ENCODE peak calls at places on chromosomes 12 and 14, in eight cellular contexts. M is sigmoid colon; P is GM13977; H is ovary; E is endothelial cell; R is A549; W is CD8-positive, alpha-beta T cell; X is fibroblast of mammary gland. F is an unnamed sample.
A peak's percentile ranks its signal among the peaks of the same experiment; 100 is the strongest.

GRCh38 chr14:91255820-91256219 is 11.3 kb upstream of the GPR68 start:
- DNase-seq in X (no peak), E (no peak), M (no peak), W (no peak), P (no peak), H (no peak), R (no peak), F (no peak)

GRCh38 chr12:61538951-61539350 is 721.3 kb upstream of the USP15 start:
- DNase-seq in R (no peak), H (no peak), X (peak; percentile 0), E (peak; percentile 21), W (no peak), P (no peak), M (no peak), F (no peak)

GRCh38 chr12:53220857-53221202 is 11.2 kb downstream of the RARG start:
- DNase-seq in M (peak; percentile 95), P (peak; percentile 98), H (peak; percentile 94), X (peak; percentile 89), W (peak; percentile 75), R (peak; percentile 98), E (peak; percentile 86), F (peak; percentile 91)

GRCh38 chr12:67517181-67517887 is 131.2 kb upstream of the DYRK2 start:
- DNase-seq in E (no peak), R (peak; percentile 10), M (peak; percentile 67), P (no peak), X (peak; percentile 67), W (no peak), H (peak; percentile 52), F (no peak)

GRCh38 chr14:103735439-103735814 is 19.8 kb downstream of the ZFYVE21 start:
- DNase-seq in P (no peak), R (no peak), E (no peak), H (peak; percentile 45), M (peak; percentile 61), X (no peak), W (no peak), F (no peak)

GRCh38 chr14:96030136-96030760 is 8.9 kb upstream of the C14orf132 start:
- DNase-seq in R (no peak), P (no peak), E (no peak), W (no peak), M (no peak), X (no peak), H (no peak), F (no peak)

GRCh38 chr14:35401853-35402252 is 2.7 kb downstream of the NFKBIA start:
- DNase-seq in M (peak; percentile 75), E (no peak), H (peak; percentile 73), R (no peak), X (peak; percentile 58), P (no peak), W (no peak), F (no peak)

GRCh38 chr14:61841145-61841544 is 78.9 kb downstream of the SNAPC1 start:
- DNase-seq in E (no peak), P (no peak), M (no peak), W (no peak), H (no peak), X (peak; percentile 17), R (no peak), F (no peak)

GRCh38 chr14:50766338-50766886 is 64.5 kb downstream of the NIN start:
- DNase-seq in X (peak; percentile 57), R (no peak), E (no peak), M (no peak), W (no peak), H (no peak), P (no peak), F (no peak)

GRCh38 chr12:111393700-111394275 is 11.9 kb upstream of the SH2B3 start:
- DNase-seq in H (no peak), E (no peak), W (no peak), M (peak; percentile 83), X (no peak), P (no peak), R (no peak), F (no peak)

GRCh38 chr12:109797905-109798669 is 35.1 kb downstream of the TRPV4 start:
- DNase-seq in R (no peak), P (no peak), M (no peak), W (no peak), H (no peak), X (no peak), E (peak; percentile 43), F (no peak)

GRCh38 chr12:121223283-121223946 is 13.5 kb downstream of the P2RX4 start:
- DNase-seq in X (no peak), H (peak; percentile 37), P (peak; percentile 47), M (no peak), W (peak; percentile 45), E (no peak), R (no peak), F (no peak)

GRCh38 chr14:100246809-100247428 is 8.0 kb downstream of the YY1 start:
- DNase-seq in R (peak; percentile 82), W (no peak), M (no peak), H (no peak), E (peak; percentile 52), P (no peak), X (peak; percentile 60), F (peak; percentile 60)
- TF ChIP-seq CTCF in R (peak; percentile 69), W (no peak), M (no peak), H (no peak), E (peak; percentile 52), P (peak; percentile 59), X (peak; percentile 68), F (peak; percentile 63)

GRCh38 chr14:46488374-46488773 is 163.2 kb downstream of the RPL10L start:
- DNase-seq in H (no peak), E (no peak), W (no peak), X (no peak), M (no peak), P (no peak), R (no peak), F (no peak)

GRCh38 chr14:46487582-46488350 is 163.8 kb downstream of the RPL10L start:
- DNase-seq in W (no peak), E (no peak), X (no peak), M (no peak), R (no peak), H (no peak), P (no peak), F (no peak)

DNA sequence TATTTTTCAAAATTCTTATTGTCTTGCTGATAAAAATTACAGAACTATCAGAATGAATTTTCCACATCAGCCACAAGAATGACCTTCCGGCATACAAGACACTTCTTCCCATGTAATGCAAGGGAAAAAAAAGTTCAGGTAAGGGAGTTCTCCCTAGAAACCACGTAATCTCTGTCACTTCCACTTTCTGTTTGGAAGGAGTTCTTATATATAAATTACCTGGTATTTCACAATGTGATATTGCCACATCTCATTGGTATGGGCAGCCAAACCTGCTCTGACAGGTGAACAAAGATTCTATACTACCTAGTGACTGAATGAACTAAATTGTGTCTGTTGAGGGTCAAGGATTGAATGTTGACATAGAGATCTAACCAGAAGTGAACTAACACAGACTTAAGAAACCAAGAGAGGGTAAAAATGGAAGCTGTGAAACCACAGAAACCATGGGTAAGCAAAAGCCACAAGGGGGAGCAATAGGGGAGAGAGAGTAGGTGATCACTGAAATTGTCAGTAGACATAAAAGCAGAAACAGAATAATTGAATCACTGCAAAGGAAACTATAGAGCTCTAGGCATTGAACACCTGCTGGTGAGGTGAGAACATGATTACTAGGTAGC is 161.3 kb downstream of the RPL10L start:
- DNase-seq in M (no peak), R (no peak), P (peak; percentile 12), H (no peak), W (no peak), E (peak; percentile 44), X (no peak), F (no peak)
- TF ChIP-seq CTCF in M (no peak), R (no peak), P (peak; percentile 58), H (no peak), W (no peak), E (peak; percentile 54), X (no peak), F (peak; percentile 27)

GRCh38 chr12:32944195-32944594 is 47.6 kb upstream of the PKP2 start:
- DNase-seq in R (peak; percentile 7), W (no peak), E (no peak), M (no peak), X (peak; percentile 2), P (no peak), H (no peak), F (no peak)

GRCh38 chr12:32949815-32950214 is 53.2 kb upstream of the PKP2 start:
- DNase-seq in R (no peak), M (no peak), W (no peak), P (no peak), E (no peak), H (no peak), X (no peak), F (no peak)

GRCh38 chr12:32946504-32947131 is 50.0 kb upstream of the PKP2 start:
- DNase-seq in E (no peak), M (no peak), X (no peak), W (no peak), R (no peak), P (no peak), H (no peak), F (no peak)

DNA sequence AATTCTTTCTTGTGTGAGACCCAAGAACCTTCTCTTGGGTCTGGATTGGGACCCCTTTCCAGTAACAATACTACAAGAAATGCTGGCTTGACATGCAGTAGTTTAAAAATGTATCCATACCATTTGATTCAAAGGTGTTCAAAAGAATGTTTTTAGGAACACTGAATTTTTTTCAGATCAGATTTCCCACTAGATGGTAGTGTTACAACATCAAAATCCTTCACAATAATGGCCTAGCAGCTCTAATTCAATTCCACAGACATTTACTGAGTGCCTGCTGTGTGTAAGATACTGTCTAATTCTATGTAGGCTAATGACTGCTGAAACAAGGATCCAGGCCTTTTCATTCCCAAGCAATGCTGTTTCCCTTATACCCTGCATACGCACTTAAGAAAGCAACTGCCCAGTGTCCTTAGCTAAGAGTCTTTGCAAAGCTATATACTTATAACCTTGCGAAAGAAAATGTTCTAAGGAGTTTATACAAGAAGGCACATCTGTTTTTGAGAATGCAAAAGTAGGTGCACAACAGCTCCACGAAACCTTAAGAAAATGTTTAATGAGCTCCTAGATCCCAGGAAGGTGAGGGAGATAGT is 50.7 kb upstream of the PKP2 start:
- DNase-seq in R (peak; percentile 7), X (peak; percentile 2), E (no peak), W (no peak), M (no peak), P (peak; percentile 7), H (no peak), F (no peak)
- TF ChIP-seq CTCF in R (peak; percentile 52), X (no peak), E (no peak), W (no peak), M (no peak), P (no peak), H (no peak), F (peak; percentile 48)

DNA sequence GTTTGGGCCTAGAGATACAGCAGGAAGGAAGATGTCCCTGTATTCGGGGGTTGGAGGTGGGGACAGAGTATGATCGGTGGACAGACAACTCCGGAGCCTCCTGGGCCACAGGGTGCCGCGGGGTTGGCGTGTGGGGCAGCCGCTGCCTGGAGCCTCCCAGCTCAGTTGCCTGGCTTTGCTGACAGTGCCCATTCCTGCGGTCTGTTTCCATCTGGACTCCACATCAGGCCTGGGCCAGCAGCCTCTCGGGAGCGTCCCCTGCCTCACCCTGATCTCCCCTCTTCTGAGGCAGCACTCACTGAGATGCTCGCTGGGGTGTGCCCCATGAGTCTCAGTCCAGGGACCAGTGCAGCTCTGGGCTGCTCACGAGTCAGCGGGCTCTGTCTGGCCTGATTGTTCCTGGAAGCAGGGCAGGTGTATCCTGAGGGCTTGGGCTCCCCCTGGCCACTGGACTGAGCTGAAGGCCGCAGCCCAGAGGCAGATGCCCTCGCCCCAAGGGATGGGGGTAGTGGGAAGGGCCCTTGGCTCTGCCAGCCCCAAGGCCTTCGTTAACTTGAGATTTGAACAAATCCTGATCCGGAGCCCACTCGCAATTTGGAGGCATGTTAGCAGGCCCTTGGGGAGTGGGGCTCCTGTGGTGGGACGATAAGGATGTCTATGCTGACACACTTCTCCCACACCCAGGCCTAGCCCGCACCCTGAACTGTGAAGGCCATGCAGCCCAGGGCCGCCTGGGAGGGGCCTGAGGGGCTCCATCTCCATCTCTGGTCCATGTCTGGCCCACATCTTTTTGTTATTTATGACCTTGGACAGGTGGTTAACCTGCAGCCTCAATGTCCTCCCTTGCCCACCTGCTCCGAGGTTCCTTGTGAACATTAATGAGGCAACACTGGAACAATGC is 7.5 kb downstream of the HIP1R start:
- DNase-seq in P (no peak), X (no peak), W (no peak), M (no peak), H (no peak), R (no peak), E (no peak), F (no peak)
- TF ChIP-seq CTCF in P (no peak), X (no peak), W (no peak), M (no peak), H (no peak), R (no peak), E (no peak), F (no peak)